ENCODE peak calls at places on chromosomes 13 and 19, in six cellular contexts. S is SW480; W is heart left ventricle; I is memory B cell; G is stimulated activated CD4-positive, alpha-beta T cell treated with anti-CD3 and anti-CD28 coated beads, Interleukin-2, amount 100 ng/mL, for 48 hours; D is cardiac muscle cell. Y is an unnamed sample.

GRCh38 chr19:5706876-5707573 is 12.9 kb downstream of the LONP1 start:
- DNase-seq in S (no peak), W (no peak), I (no peak), G (no peak), D (no peak), Y (peak; percentile 7)

GRCh38 chr13:112973577-112973951 is 4.5 kb downstream of the MCF2L start:
- DNase-seq in S (no peak), W (peak; percentile 10), I (no peak), G (no peak), D (no peak), Y (no peak)

GRCh38 chr19:4065430-4066175 is 1.1 kb downstream of the ZBTB7A start:
- DNase-seq in S (peak; percentile 95), W (peak; percentile 98), I (peak; percentile 98), G (peak; percentile 98), D (peak; percentile 97), Y (peak; percentile 89)

GRCh38 chr13:20426766-20427448 is 98.8 kb downstream of the CRYL1 start:
- DNase-seq in S (no peak), W (no peak), I (no peak), G (no peak), D (no peak), Y (no peak)

GRCh38 chr13:49669735-49670309 is 21.5 kb downstream of the EBPL start:
- DNase-seq in S (peak; percentile 79), W (peak; percentile 53), I (no peak), G (no peak), D (peak; percentile 60), Y (peak; percentile 49)

GRCh38 chr13:36126496-36126895 is 4.7 kb downstream of the DCLK1 start:
- DNase-seq in S (no peak), W (no peak), I (no peak), G (no peak), D (no peak), Y (no peak)

GRCh38 chr13:107743983-107744382 is 471.4 kb downstream of the LIG4 start:
- DNase-seq in S (no peak), W (no peak), I (no peak), G (no peak), D (no peak), Y (no peak)

GRCh38 chr19:2345794-2346663 is 14.0 kb upstream of the TMPRSS9 start:
- DNase-seq in S (no peak), W (no peak), I (no peak), G (no peak), D (no peak), Y (peak; percentile 88)

Y was measured in K562.